ENCODE peak calls at places on chromosomes 11 and 22, in ten cellular contexts. O is WTC11, V is HFFc6, W is brain microvascular endothelial cell, N is progenitor cell of endocrine pancreas, Y is fibroblast of lung, U is mesothelial cell of epicardium, T is right atrium auricular region, F is heart right ventricle, A is tibial nerve. K is an unnamed sample.

GRCh38 chr11:77141034-77141433 is 13.0 kb downstream of the MYO7A start:
- DNase-seq in W (peak), Y (peak), O (no peak), T (no peak), V (peak), F (no peak), A (no peak), U (no peak), N (no peak), K (no peak)

GRCh38 chr22:46897246-46897623 is 134.8 kb downstream of the TBC1D22A start:
- DNase-seq in W (no peak), O (no peak), N (no peak), Y (no peak), F (no peak), V (no peak), T (no peak), U (no peak), A (no peak), K (peak)

GRCh38 chr11:86089659-86090058 is 20.8 kb upstream of the PICALM start:
- DNase-seq in A (no peak), T (no peak), N (no peak), U (no peak), V (peak), Y (peak), W (no peak), O (no peak), F (no peak), K (no peak)

GRCh38 chr11:18144243-18144642 is 11.9 kb downstream of the MRGPRX3 start:
- DNase-seq in Y (peak), T (no peak), U (no peak), F (no peak), A (no peak), W (peak), V (no peak), N (no peak), O (no peak), K (peak)

GRCh38 chr22:44175676-44176075 is 5.0 kb upstream of the PARVG start:
- DNase-seq in N (no peak), A (no peak), U (no peak), V (no peak), Y (no peak), T (no peak), F (no peak), W (no peak), O (no peak), K (no peak)

GRCh38 chr11:104879514-104880190 is 18.6 kb downstream of the CASP12 start:
- DNase-seq in V (no peak), N (no peak), F (no peak), W (no peak), O (no peak), U (no peak), Y (no peak), A (no peak), T (no peak), K (no peak)

GRCh38 chr11:4495487-4495886 is 13.0 kb downstream of the OR52K1 start:
- DNase-seq in U (no peak), V (no peak), T (no peak), Y (no peak), W (no peak), O (no peak), A (no peak), N (no peak), F (no peak), K (no peak)

GRCh38 chr22:17114958-17115235 is 6.3 kb downstream of the TMEM121B start:
- DNase-seq in V (no peak), O (no peak), U (no peak), W (no peak), A (no peak), F (no peak), Y (no peak), T (no peak), N (no peak), K (no peak)

GRCh38 chr11:69259072-69259471 is 34.9 kb upstream of the MYEOV start:
- DNase-seq in O (no peak), N (no peak), T (no peak), V (no peak), U (no peak), F (no peak), W (no peak), A (no peak), Y (no peak), K (no peak)

GRCh38 chr22:35313311-35314121 is 13.8 kb downstream of the TOM1 start:
- DNase-seq in O (no peak), W (peak), Y (peak), A (peak), V (peak), U (no peak), F (peak), N (no peak), T (no peak), K (peak)

GRCh38 chr22:26671317-26672059 is 14.1 kb downstream of the MIAT start:
- DNase-seq in V (no peak), F (no peak), N (no peak), O (no peak), W (no peak), T (no peak), Y (no peak), A (peak), U (no peak), K (peak)

GRCh38 chr11:76793391-76793811 is 10.2 kb downstream of the TSKU start:
- DNase-seq in A (no peak), W (no peak), O (no peak), N (no peak), V (no peak), Y (no peak), T (peak), U (no peak), F (no peak), K (no peak)

GRCh38 chr11:65183201-65183891 is 1.6 kb downstream of the CAPN1 start:
- DNase-seq in T (no peak), N (no peak), V (no peak), A (no peak), Y (no peak), F (no peak), O (no peak), U (no peak), W (no peak), K (peak)

GRCh38 chr11:21933095-21933494 is 259.8 kb upstream of the ANO5 start:
- DNase-seq in O (no peak), V (no peak), U (no peak), N (no peak), A (no peak), W (no peak), Y (no peak), F (no peak), T (no peak), K (peak)

GRCh38 chr11:69825037-69825834 is 6.0 kb upstream of the FGF3 start:
- DNase-seq in W (no peak), F (no peak), T (no peak), V (no peak), A (no peak), N (no peak), Y (no peak), O (no peak), U (no peak), K (peak)

GRCh38 chr22:39284142-39284980 is 35.1 kb downstream of the RPL3 start:
- DNase-seq in Y (no peak), O (no peak), V (no peak), U (no peak), T (no peak), N (no peak), W (no peak), A (no peak), F (no peak), K (no peak)

GRCh38 chr11:100445231-100445735 is 241.8 kb upstream of the ARHGAP42 start:
- DNase-seq in W (peak), O (no peak), Y (peak), V (no peak), T (no peak), F (peak), N (no peak), U (no peak), A (no peak), K (peak)

GRCh38 chr11:61477734-61478148 is 30.8 kb upstream of the LRRC10B start:
- DNase-seq in T (peak), A (peak), O (peak), U (no peak), W (no peak), Y (no peak), N (peak), V (no peak), F (peak), K (peak)

GRCh38 chr11:119352857-119353260 is 6.4 kb upstream of the MFRP start:
- DNase-seq in O (no peak), N (no peak), V (no peak), T (no peak), Y (peak), U (no peak), W (no peak), A (no peak), F (peak), K (peak)

GRCh38 chr11:125376117-125376516 is 119.9 kb downstream of the FEZ1 start:
- DNase-seq in F (peak), W (no peak), V (no peak), T (peak), A (no peak), N (no peak), U (no peak), Y (peak), O (no peak), K (peak)

GRCh38 chr11:3225159-3225758 is 6.6 kb upstream of the MRGPRG start:
- DNase-seq in N (no peak), A (no peak), F (no peak), Y (no peak), V (no peak), W (no peak), U (no peak), T (peak), O (no peak), K (no peak)

GRCh38 chr22:37054078-37054440 is 2.5 kb downstream of the KCTD17 start:
- DNase-seq in A (no peak), N (no peak), Y (no peak), W (no peak), T (no peak), V (no peak), F (no peak), O (no peak), U (no peak), K (no peak)

GRCh38 chr22:37053310-37054077 is 2.0 kb downstream of the KCTD17 start:
- DNase-seq in A (no peak), U (no peak), T (peak), N (no peak), V (no peak), Y (no peak), O (no peak), F (peak), W (no peak), K (no peak)

GRCh38 chr22:37050913-37051628 is 471 bp upstream of the KCTD17 start:
- DNase-seq in U (no peak), F (no peak), A (no peak), N (no peak), V (no peak), T (no peak), O (no peak), Y (no peak), W (no peak), K (no peak)

GRCh38 chr22:37052386-37053309 is 1.1 kb downstream of the KCTD17 start:
- DNase-seq in V (no peak), U (no peak), W (no peak), T (no peak), N (no peak), O (no peak), A (no peak), F (no peak), Y (no peak), K (no peak)

GRCh38 chr22:37051629-37052385 is at the start of gene KCTD17:
- DNase-seq in T (peak), U (no peak), N (peak), W (peak), Y (peak), V (peak), O (peak), A (peak), F (peak), K (peak)
- TF ChIP-seq CTCF in T (peak), U (no peak), N (no peak), W (no peak), Y (no peak), V (peak), O (no peak), A (no peak), F (no peak), K (no peak)

DNA sequence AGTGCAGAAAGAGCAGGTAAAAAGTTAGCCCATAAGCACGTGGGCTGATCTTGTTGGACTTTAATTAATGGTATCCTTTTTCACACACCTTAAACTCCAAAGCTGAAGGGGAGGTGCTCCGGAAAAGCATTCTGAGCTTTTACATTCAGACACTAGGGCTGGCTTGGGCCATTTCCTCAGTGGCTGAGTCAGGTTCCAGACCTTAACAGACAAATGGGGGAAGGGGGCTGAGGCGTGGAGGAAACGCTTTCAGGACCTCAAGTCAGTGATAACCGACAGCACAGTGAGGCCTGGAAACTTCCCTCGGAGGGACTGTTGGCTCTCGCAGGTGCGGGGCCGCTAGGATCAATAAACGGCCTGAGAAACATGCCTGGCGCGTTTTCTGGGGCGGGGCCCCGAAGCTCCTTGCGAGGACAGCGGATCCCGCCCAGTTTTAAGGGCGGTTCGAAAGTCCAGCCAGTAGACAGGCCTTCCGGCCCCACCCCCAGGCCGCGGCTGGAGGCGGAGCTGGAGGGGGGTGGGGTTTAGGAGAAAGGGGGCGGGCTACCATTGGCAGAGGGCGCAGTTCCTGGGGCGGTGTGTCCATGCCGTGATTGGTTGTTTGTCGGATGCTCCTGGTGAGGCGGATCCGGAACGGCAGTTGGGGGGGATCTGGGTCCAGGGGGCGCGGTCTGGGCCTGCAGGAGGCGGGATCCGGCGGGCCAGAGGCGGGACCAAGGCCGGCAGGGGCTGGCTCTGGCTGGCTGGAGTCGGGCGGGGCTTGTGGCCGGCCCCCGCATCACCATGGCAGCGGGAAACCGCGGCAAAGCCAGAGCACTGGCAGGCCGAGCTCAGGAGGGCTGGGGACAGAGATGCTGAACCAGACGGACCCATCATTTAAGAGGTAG is 8.0 kb downstream of the C11orf52 start:
- DNase-seq in V (peak), U (peak), N (peak), W (peak), Y (peak), O (peak), T (peak), F (peak), A (peak), K (peak)
- TF ChIP-seq CTCF in V (peak), U (no peak), N (no peak), W (peak), Y (no peak), O (no peak), T (no peak), F (no peak), A (no peak), K (no peak)

DNA sequence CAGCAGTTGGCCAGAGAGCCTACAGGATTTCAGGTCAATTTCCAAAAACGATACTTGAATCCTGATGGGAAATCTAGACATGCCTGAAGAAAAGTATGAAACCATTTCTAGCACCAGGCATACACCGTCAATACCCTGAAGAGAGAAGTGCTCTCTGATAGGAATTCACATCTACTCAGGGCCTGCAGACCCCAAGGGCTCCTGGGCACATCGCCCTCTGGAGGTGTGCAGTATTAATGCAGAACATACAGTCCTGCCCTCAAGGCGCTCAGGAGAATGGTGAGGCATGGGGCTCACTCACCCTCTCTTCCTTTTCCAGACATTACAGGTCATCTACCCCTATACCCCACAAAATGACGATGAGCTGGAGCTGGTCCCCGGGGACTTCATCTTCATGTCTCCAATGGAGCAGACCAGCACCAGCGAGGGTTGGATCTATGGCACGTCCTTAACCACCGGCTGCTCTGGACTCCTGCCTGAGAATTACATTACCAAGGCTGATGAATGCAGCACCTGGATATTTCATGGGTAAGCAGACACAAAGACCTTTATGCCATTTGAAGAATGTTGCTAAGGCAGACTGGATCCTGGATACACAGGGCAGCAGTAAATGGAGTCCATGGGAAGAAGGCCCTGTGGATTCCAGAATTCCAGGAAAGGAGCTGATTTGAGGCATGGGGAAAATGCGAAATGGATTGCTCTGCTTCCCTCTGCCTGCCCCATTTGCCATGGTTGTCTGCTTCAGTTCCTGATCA is 49.3 kb upstream of the CRTAM start:
- DNase-seq in U (no peak), W (no peak), Y (no peak), V (no peak), O (no peak), N (no peak), A (no peak), T (no peak), F (no peak), K (no peak)
- TF ChIP-seq CTCF in U (no peak), W (peak), Y (no peak), V (peak), O (no peak), N (no peak), A (no peak), T (no peak), F (peak), K (peak)

GRCh38 chr11:131534031-131534430 is 163.6 kb downstream of the NTM start:
- DNase-seq in A (no peak), T (no peak), U (no peak), N (no peak), V (no peak), F (no peak), O (no peak), W (no peak), Y (no peak), K (no peak)
- TF ChIP-seq CTCF in A (no peak), T (no peak), U (no peak), N (no peak), V (no peak), F (no peak), O (no peak), W (no peak), Y (no peak), K (no peak)

DNA sequence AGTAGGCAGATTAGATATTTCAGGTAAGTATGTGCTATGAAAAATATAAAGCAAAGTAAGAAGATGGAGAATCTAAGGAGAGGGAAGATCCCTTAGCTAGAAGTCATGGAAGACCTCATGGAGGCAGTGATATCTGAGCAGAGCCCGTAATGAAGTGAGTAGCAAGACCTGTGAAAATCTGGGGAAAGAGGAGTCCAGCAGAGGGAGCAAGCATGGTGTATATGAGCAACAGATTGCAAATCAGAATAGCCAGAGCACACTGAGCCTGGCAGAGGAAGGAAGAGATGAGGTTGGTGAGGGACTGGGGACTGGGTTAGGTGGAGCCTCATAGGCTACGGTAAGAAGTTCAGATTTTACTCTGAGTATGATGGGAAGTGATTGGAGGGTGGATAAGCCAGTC is 9.4 kb downstream of the LHFPL7 start:
- DNase-seq in V (peak), W (peak), A (no peak), N (no peak), F (no peak), U (no peak), O (peak), T (no peak), Y (peak), K (peak)
- TF ChIP-seq CTCF in V (peak), W (peak), A (no peak), N (peak), F (no peak), U (no peak), O (no peak), T (no peak), Y (peak), K (peak)

DNA sequence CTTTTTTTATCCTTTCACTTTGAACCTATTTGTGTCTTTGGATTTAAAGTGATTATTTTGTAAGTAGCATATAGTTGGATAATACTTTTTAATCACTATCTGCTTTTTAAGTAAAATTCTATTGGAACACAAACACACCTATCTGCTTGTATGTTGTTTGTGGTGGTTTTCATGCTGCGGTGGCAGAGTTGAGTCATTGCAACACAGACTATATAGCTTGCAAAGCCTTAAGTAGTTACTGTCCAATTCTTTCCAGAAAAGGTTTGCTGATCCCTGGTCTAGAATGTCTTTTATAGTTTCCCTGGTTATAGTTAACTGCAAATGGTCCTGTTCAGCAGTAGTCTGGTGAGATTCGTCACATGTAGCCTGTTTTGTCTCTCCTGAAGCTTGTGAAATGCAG is 21.5 kb downstream of the SHANK3 start:
- DNase-seq in V (no peak), W (no peak), Y (no peak), O (no peak), A (no peak), N (no peak), F (no peak), U (no peak), T (no peak), K (no peak)
- TF ChIP-seq CTCF in V (no peak), W (no peak), Y (no peak), O (no peak), A (no peak), N (no peak), F (no peak), U (no peak), T (no peak), K (no peak)

K was measured in MCF 10A.